ENCODE peak calls at places on chromosomes 16 and 17, in six cellular contexts. N, A, T, U, V and D are unnamed samples.

GRCh38 chr16:66516808-66517585 is 32.9 kb downstream of the TK2 start:
- DNase-seq in V (peak), U (peak), A (no peak), N (peak), T (peak), D (peak)

GRCh38 chr17:52024296-52024870 is 134.1 kb downstream of the CA10 start:
- DNase-seq in U (no peak), T (no peak), V (no peak), A (no peak), N (no peak), D (no peak)

GRCh38 chr16:83952587-83952939 is 477 bp upstream of the OSGIN1 start:
- DNase-seq in U (no peak), N (no peak), V (peak), T (no peak), A (no peak), D (no peak)

GRCh38 chr17:2028737-2029136 is 1.2 kb upstream of the DPH1 start:
- DNase-seq in T (no peak), N (no peak), A (no peak), U (no peak), V (no peak), D (no peak)

GRCh38 chr17:8224891-8225812 is 14.8 kb upstream of the AURKB start:
- DNase-seq in A (no peak), V (no peak), N (no peak), T (no peak), U (no peak), D (no peak)

GRCh38 chr17:57234252-57235092 is 21.9 kb upstream of the MSI2 start:
- DNase-seq in T (no peak), N (no peak), A (no peak), V (no peak), U (no peak), D (no peak)

GRCh38 chr16:48611329-48612137 is 1.6 kb upstream of the N4BP1 start:
- DNase-seq in T (no peak), N (peak), U (no peak), A (no peak), V (no peak), D (no peak)

GRCh38 chr17:45584092-45585036 is 93.8 kb upstream of the PLEKHM1 start:
- DNase-seq in N (peak), A (peak), V (peak), T (peak), U (peak), D (no peak)

GRCh38 chr16:21023509-21024202 is 123.1 kb downstream of the LYRM1 start:
- DNase-seq in T (no peak), N (no peak), A (no peak), U (peak), V (no peak), D (no peak)

GRCh38 chr16:3542601-3543373 is 34.4 kb downstream of the NLRC3 start:
- DNase-seq in T (no peak), N (no peak), A (no peak), V (no peak), U (no peak), D (no peak)

GRCh38 chr16:27426423-27427408 is 24.7 kb downstream of the IL21R start:
- DNase-seq in N (no peak), A (peak), T (no peak), U (peak), V (peak), D (no peak)

GRCh38 chr17:82845163-82845807 is 5.5 kb upstream of the ZNF750 start:
- DNase-seq in A (no peak), T (peak), N (peak), V (no peak), U (no peak), D (no peak)

GRCh38 chr17:62392908-62393307 is 12.6 kb downstream of the EFCAB3 start:
- DNase-seq in T (no peak), N (no peak), U (no peak), A (no peak), V (no peak), D (no peak)

GRCh38 chr17:36768355-36768754 is 167.0 kb downstream of the MRM1 start:
- DNase-seq in N (no peak), A (peak), V (no peak), U (no peak), T (no peak), D (no peak)

GRCh38 chr17:18974407-18975149 is 22.6 kb downstream of the SLC5A10 start:
- DNase-seq in V (no peak), T (no peak), U (no peak), N (no peak), A (no peak), D (no peak)

GRCh38 chr16:86079185-86079885 is 180.4 kb downstream of the IRF8 start:
- DNase-seq in V (no peak), T (no peak), A (no peak), U (no peak), N (no peak), D (no peak)

GRCh38 chr16:88376053-88376834 is 6.5 kb upstream of the ZNF469 start:
- DNase-seq in A (no peak), U (no peak), N (peak), T (no peak), V (no peak), D (no peak)

GRCh38 chr16:66366433-66367299 is at the start of gene CDH5:
- DNase-seq in N (peak), V (no peak), T (peak), A (no peak), U (peak), D (no peak)

GRCh38 chr16:57531635-57532220 is 4.6 kb downstream of the CCDC102A start:
- DNase-seq in N (peak), V (no peak), T (peak), A (peak), U (no peak), D (no peak)

GRCh38 chr17:4541041-4541327 is 14.2 kb downstream of the MYBBP1A start:
- DNase-seq in U (no peak), V (no peak), A (no peak), N (no peak), T (no peak), D (no peak)

GRCh38 chr16:52976539-52977167 is 76.0 kb downstream of the CHD9NB start:
- DNase-seq in N (no peak), V (peak), U (peak), A (no peak), T (no peak), D (peak)

GRCh38 chr17:81794509-81794908 is 9.4 kb upstream of the GCGR start:
- DNase-seq in N (peak), U (no peak), T (no peak), V (no peak), A (no peak), D (no peak)

GRCh38 chr17:39863244-39863917 is 731 bp downstream of the IKZF3 start:
- DNase-seq in V (no peak), T (no peak), U (no peak), N (no peak), A (no peak), D (no peak)
- H3K4me3 ChIP-seq in V (peak), T (no peak), U (no peak), N (peak), A (no peak), D (peak)

DNA sequence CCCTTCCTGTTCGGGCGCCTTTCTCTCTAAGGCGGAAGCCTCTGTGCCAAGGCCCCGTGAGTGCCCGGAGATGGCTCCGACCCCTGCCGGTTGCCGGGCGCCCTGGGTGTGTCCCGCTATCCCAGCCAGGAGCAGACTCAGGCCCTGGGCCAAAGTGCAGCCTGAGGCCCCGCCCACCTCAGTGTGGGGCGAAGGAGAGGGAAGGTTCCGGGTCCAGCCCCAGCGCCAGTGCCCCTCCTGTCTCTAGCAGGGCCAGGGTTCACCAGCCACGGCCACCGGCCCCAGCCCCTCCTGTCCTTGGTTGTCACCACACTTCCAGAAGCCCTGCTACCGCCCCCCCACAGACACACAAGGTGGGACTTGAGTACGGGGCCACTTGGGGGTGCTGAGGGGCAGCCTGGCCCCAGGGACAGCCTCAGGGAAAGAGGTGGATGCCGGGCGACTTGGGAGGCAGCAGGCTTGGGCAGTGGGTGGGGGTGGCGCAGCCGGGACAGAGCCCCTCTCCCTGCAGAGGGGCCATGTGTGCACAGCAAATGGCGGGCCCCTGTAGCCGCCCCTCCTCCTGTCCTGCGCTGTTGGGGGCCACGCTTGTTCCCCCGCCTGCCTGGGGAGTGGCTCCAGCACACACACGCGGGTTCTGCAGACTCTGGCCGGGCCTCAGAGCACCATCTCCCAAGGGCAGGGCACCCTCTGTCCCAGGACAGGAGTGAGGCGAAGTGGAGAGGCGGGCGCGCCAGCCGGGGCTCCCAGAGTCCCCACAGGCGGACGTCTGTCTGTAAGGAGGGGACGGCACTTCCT is 6.0 kb downstream of the C1QTNF8 start:
- DNase-seq in V (no peak), N (no peak), U (no peak), T (peak), A (no peak), D (no peak)
- TF ChIP-seq CTCF in V (no peak), N (no peak), U (no peak), T (no peak), A (no peak), D (no peak)

GRCh38 chr16:54926166-54926838 is 4.4 kb upstream of the IRX5 start:
- DNase-seq in A (no peak), N (no peak), T (no peak), V (no peak), U (peak), D (no peak)
- H3K4me3 ChIP-seq in A (no peak), N (peak), T (no peak), V (no peak), U (no peak), D (peak)

GRCh38 chr16:12215302-12216105 is 239.0 kb downstream of the SNX29 start:
- DNase-seq in N (no peak), A (peak), T (no peak), V (no peak), U (no peak), D (no peak)
- TF ChIP-seq CTCF in N (no peak), A (peak), T (no peak), V (no peak), U (peak), D (no peak)

GRCh38 chr16:79601978-79602609 is 1.6 kb upstream of the MAF start:
- DNase-seq in T (peak), N (peak), A (peak), V (no peak), U (peak), D (peak)
- H3K4me3 ChIP-seq in T (peak), N (peak), A (peak), V (no peak), U (peak), D (peak)